ENCODE peak calls at places on chromosomes 7 and 10, in eight cellular contexts. A, B, J, T, S, E, G and N are unnamed samples.
A peak's percentile ranks its signal among the peaks of the same experiment; 100 is the strongest.

GRCh38 chr7:83289396-83289993 is 126.8 kb upstream of the PCLO start:
- DNase-seq in A (no peak), B (no peak), J (no peak), T (no peak), S (no peak), E (no peak), G (no peak), N (no peak)

GRCh38 chr10:11282661-11283060 is 265.0 kb downstream of the CELF2 start:
- DNase-seq in A (no peak), B (no peak), J (peak; percentile 61), T (no peak), S (no peak), E (no peak), G (no peak), N (no peak)

GRCh38 chr10:3066317-3066931 is 924 bp upstream of the PFKP start:
- DNase-seq in A (no peak), B (no peak), J (no peak), T (no peak), S (no peak), E (peak; percentile 81), G (no peak), N (no peak)

GRCh38 chr7:26508481-26508880 is 216.8 kb downstream of the SNX10 start:
- DNase-seq in A (no peak), B (no peak), J (no peak), T (peak; percentile 31), S (no peak), E (peak; percentile 40), G (peak; percentile 95), N (no peak)

GRCh38 chr10:5776881-5777197 is 36.4 kb downstream of the GDI2 start:
- DNase-seq in A (peak; percentile 77), B (peak; percentile 77), J (no peak), T (no peak), S (peak; percentile 71), E (no peak), G (no peak), N (no peak)

GRCh38 chr7:107355616-107356015 is 114.2 kb upstream of the GPR22 start:
- DNase-seq in A (peak; percentile 28), B (peak; percentile 17), J (no peak), T (no peak), S (peak; percentile 62), E (no peak), G (no peak), N (no peak)

GRCh38 chr7:137975223-137975622 is 26.7 kb downstream of the CREB3L2 start:
- DNase-seq in A (peak; percentile 79), B (no peak), J (no peak), T (no peak), S (peak; percentile 85), E (no peak), G (no peak), N (no peak)

GRCh38 chr10:132714096-132714721 is 71.7 kb downstream of the NKX6-2 start:
- DNase-seq in A (no peak), B (no peak), J (no peak), T (no peak), S (no peak), E (peak; percentile 92), G (no peak), N (no peak)

GRCh38 chr10:125161570-125162139 is 1.3 kb upstream of the CTBP2 start:
- DNase-seq in A (peak; percentile 71), B (no peak), J (no peak), T (no peak), S (peak; percentile 61), E (no peak), G (no peak), N (no peak)

GRCh38 chr10:49761201-49761788 is 828 bp downstream of the OGDHL start:
- DNase-seq in A (no peak), B (no peak), J (no peak), T (no peak), S (no peak), E (no peak), G (no peak), N (no peak)

GRCh38 chr10:14293516-14293915 is 37.2 kb downstream of the FRMD4A start:
- DNase-seq in A (peak; percentile 1), B (no peak), J (no peak), T (no peak), S (peak; percentile 17), E (no peak), G (no peak), N (no peak)

GRCh38 chr10:64507869-64508609 is 986.8 kb downstream of the REEP3 start:
- DNase-seq in A (peak; percentile 1), B (no peak), J (no peak), T (no peak), S (no peak), E (no peak), G (no peak), N (peak; percentile 98)

GRCh38 chr10:97669561-97669960 is 17.5 kb downstream of the AVPI1 start:
- DNase-seq in A (no peak), B (no peak), J (no peak), T (no peak), S (no peak), E (no peak), G (no peak), N (no peak)

GRCh38 chr10:9657530-9657929 is 1360.1 kb upstream of the CELF2 start:
- DNase-seq in A (no peak), B (no peak), J (no peak), T (no peak), S (peak; percentile 15), E (no peak), G (no peak), N (no peak)